ENCODE peak calls at places on chromosomes 11 and 22, in four cellular contexts. One of them, this sample, is unnamed.
A peak's percentile ranks its signal among the peaks of the same experiment; 100 is the strongest.

GRCh38 chr11:125463590-125464265 is 32.3 kb downstream of the FEZ1 start:
- DNase-seq in cardiac fibroblast: no peak
- DNase-seq in dorsolateral prefrontal cortex: no peak
- DNase-seq in IMR-90: peak; percentile 11
- DNase-seq in this sample: no peak

GRCh38 chr22:47284360-47284759 is 521.9 kb downstream of the TBC1D22A start:
- DNase-seq in IMR-90: no peak
- DNase-seq in cardiac fibroblast: no peak
- DNase-seq in dorsolateral prefrontal cortex: no peak
- DNase-seq in this sample: no peak

GRCh38 chr11:1844221-1845094 is 5.7 kb downstream of the TNNI2 start:
- DNase-seq in cardiac fibroblast: peak; percentile 78
- DNase-seq in dorsolateral prefrontal cortex: no peak
- DNase-seq in IMR-90: no peak
- DNase-seq in this sample: no peak

GRCh38 chr11:99584822-99585221 is 564.1 kb downstream of the CNTN5 start:
- DNase-seq in cardiac fibroblast: no peak
- DNase-seq in IMR-90: no peak
- DNase-seq in dorsolateral prefrontal cortex: no peak
- DNase-seq in this sample: no peak

GRCh38 chr11:13784848-13785247 is 116.4 kb downstream of the FAR1 start:
- DNase-seq in cardiac fibroblast: no peak
- DNase-seq in IMR-90: no peak
- DNase-seq in dorsolateral prefrontal cortex: no peak
- DNase-seq in this sample: no peak

GRCh38 chr11:18731949-18732821 is 6.2 kb upstream of the IGSF22 start:
- DNase-seq in IMR-90: peak; percentile 38
- DNase-seq in cardiac fibroblast: peak; percentile 55
- DNase-seq in dorsolateral prefrontal cortex: peak; percentile 81
- DNase-seq in this sample: peak; percentile 41

GRCh38 chr22:24741357-24741756 is 33.2 kb downstream of the PIWIL3 start:
- DNase-seq in cardiac fibroblast: no peak
- DNase-seq in IMR-90: no peak
- DNase-seq in dorsolateral prefrontal cortex: no peak
- DNase-seq in this sample: no peak

GRCh38 chr22:43272869-43273318 is 70.3 kb downstream of the SCUBE1 start:
- DNase-seq in dorsolateral prefrontal cortex: no peak
- DNase-seq in cardiac fibroblast: no peak
- DNase-seq in IMR-90: no peak
- DNase-seq in this sample: no peak

GRCh38 chr11:129862123-129862522 is 33.3 kb downstream of the NFRKB start:
- DNase-seq in dorsolateral prefrontal cortex: no peak
- DNase-seq in IMR-90: no peak
- DNase-seq in cardiac fibroblast: no peak
- DNase-seq in this sample: no peak

GRCh38 chr22:46971141-46971775 is 208.8 kb downstream of the TBC1D22A start:
- DNase-seq in dorsolateral prefrontal cortex: no peak
- DNase-seq in cardiac fibroblast: peak; percentile 84
- DNase-seq in IMR-90: peak; percentile 83
- DNase-seq in this sample: no peak

GRCh38 chr11:124884869-124885479 is 12.7 kb downstream of the ROBO4 start:
- DNase-seq in dorsolateral prefrontal cortex: no peak
- DNase-seq in cardiac fibroblast: no peak
- DNase-seq in IMR-90: no peak
- DNase-seq in this sample: no peak

GRCh38 chr11:60946601-60947265 is 5.2 kb downstream of the SLC15A3 start:
- DNase-seq in IMR-90: no peak
- DNase-seq in cardiac fibroblast: no peak
- DNase-seq in dorsolateral prefrontal cortex: no peak
- DNase-seq in this sample: no peak

GRCh38 chr11:103659138-103659734 is 377.2 kb upstream of the DDI1 start:
- DNase-seq in cardiac fibroblast: no peak
- DNase-seq in IMR-90: no peak
- DNase-seq in dorsolateral prefrontal cortex: no peak
- DNase-seq in this sample: no peak

GRCh38 chr11:57546869-57547518 is 9.6 kb downstream of the SMTNL1 start:
- DNase-seq in dorsolateral prefrontal cortex: no peak
- DNase-seq in cardiac fibroblast: peak; percentile 27
- DNase-seq in IMR-90: peak; percentile 72
- DNase-seq in this sample: no peak

GRCh38 chr22:45329536-45329936 is 19.8 kb downstream of the FAM118A start:
- DNase-seq in IMR-90: no peak
- DNase-seq in dorsolateral prefrontal cortex: peak; percentile 77
- DNase-seq in cardiac fibroblast: no peak
- DNase-seq in this sample: no peak

GRCh38 chr11:88475991-88476418 is 138.5 kb upstream of the CTSC start:
- DNase-seq in dorsolateral prefrontal cortex: peak; percentile 45
- DNase-seq in IMR-90: peak; percentile 66
- DNase-seq in cardiac fibroblast: peak; percentile 26
- DNase-seq in this sample: no peak

GRCh38 chr11:627273-627585 is 248 bp upstream of the SCT start:
- DNase-seq in IMR-90: no peak
- DNase-seq in dorsolateral prefrontal cortex: no peak
- DNase-seq in cardiac fibroblast: no peak
- DNase-seq in this sample: no peak

GRCh38 chr11:44382118-44382517 is 72.2 kb upstream of the ALX4 start:
- DNase-seq in dorsolateral prefrontal cortex: no peak
- DNase-seq in cardiac fibroblast: no peak
- DNase-seq in IMR-90: no peak
- DNase-seq in this sample: no peak

GRCh38 chr11:11786771-11787170 is 55.0 kb upstream of the USP47 start:
- DNase-seq in IMR-90: peak; percentile 40
- DNase-seq in cardiac fibroblast: peak; percentile 43
- DNase-seq in dorsolateral prefrontal cortex: no peak
- DNase-seq in this sample: peak; percentile 12

GRCh38 chr11:78806214-78807004 is 231.7 kb upstream of the NARS2 start:
- DNase-seq in IMR-90: no peak
- DNase-seq in cardiac fibroblast: peak; percentile 49
- DNase-seq in dorsolateral prefrontal cortex: no peak
- DNase-seq in this sample: no peak

GRCh38 chr11:35752115-35752514 is 89.5 kb downstream of the TRIM44 start:
- DNase-seq in dorsolateral prefrontal cortex: no peak
- DNase-seq in IMR-90: peak; percentile 18
- DNase-seq in cardiac fibroblast: peak; percentile 12
- DNase-seq in this sample: no peak

GRCh38 chr22:22884888-22885840 is 2.5 kb upstream of the IGLL5 start:
- DNase-seq in cardiac fibroblast: no peak
- DNase-seq in IMR-90: no peak
- DNase-seq in dorsolateral prefrontal cortex: no peak
- DNase-seq in this sample: peak; percentile 65
- H3K4me3 ChIP-seq in cardiac fibroblast: no peak overlapping the region
- H3K4me3 ChIP-seq in IMR-90: no peak overlapping the region
- H3K4me3 ChIP-seq in dorsolateral prefrontal cortex: no peak overlapping the region
- H3K4me3 ChIP-seq in this sample: no peak overlapping the region

GRCh38 chr11:115348404-115348803 is 155.8 kb downstream of the CADM1 start:
- DNase-seq in dorsolateral prefrontal cortex: no peak
- DNase-seq in IMR-90: no peak
- DNase-seq in cardiac fibroblast: no peak
- DNase-seq in this sample: no peak
- H3K4me3 ChIP-seq in dorsolateral prefrontal cortex: no peak overlapping the region
- H3K4me3 ChIP-seq in IMR-90: no peak overlapping the region
- H3K4me3 ChIP-seq in cardiac fibroblast: no peak overlapping the region
- H3K4me3 ChIP-seq in this sample: no peak overlapping the region

GRCh38 chr11:33018005-33018404 is 2.3 kb downstream of the DEPDC7 start:
- DNase-seq in IMR-90: no peak
- DNase-seq in cardiac fibroblast: no peak
- DNase-seq in dorsolateral prefrontal cortex: no peak
- DNase-seq in this sample: no peak

GRCh38 chr11:33017478-33017877 is 1.8 kb downstream of the DEPDC7 start:
- DNase-seq in dorsolateral prefrontal cortex: no peak
- DNase-seq in IMR-90: no peak
- DNase-seq in cardiac fibroblast: no peak
- DNase-seq in this sample: no peak

GRCh38 chr11:33016654-33017053 is 976 bp downstream of the DEPDC7 start:
- DNase-seq in dorsolateral prefrontal cortex: no peak
- DNase-seq in IMR-90: no peak
- DNase-seq in cardiac fibroblast: no peak
- DNase-seq in this sample: no peak

GRCh38 chr11:33013706-33014105 is 2.0 kb upstream of the DEPDC7 start:
- DNase-seq in dorsolateral prefrontal cortex: no peak
- DNase-seq in IMR-90: peak; percentile 34
- DNase-seq in cardiac fibroblast: no peak
- DNase-seq in this sample: no peak

GRCh38 chr11:33015621-33016551 is at the start of gene DEPDC7:
- DNase-seq in dorsolateral prefrontal cortex: peak; percentile 91
- DNase-seq in cardiac fibroblast: peak; percentile 91
- DNase-seq in IMR-90: peak; percentile 82
- DNase-seq in this sample: no peak
- H3K4me3 ChIP-seq in dorsolateral prefrontal cortex: peak within 1 kb of the TSS; percentile 65
- H3K4me3 ChIP-seq in cardiac fibroblast: peak within 1 kb of the TSS; percentile 63
- H3K4me3 ChIP-seq in IMR-90: peak within 1 kb of the TSS; percentile 66
- H3K4me3 ChIP-seq in this sample: no peak within 1 kb of the TSS

GRCh38 chr22:40240671-40241070 is 62.9 kb downstream of the TNRC6B start:
- DNase-seq in dorsolateral prefrontal cortex: no peak
- DNase-seq in IMR-90: no peak
- DNase-seq in cardiac fibroblast: no peak
- DNase-seq in this sample: no peak
- H3K4me3 ChIP-seq in dorsolateral prefrontal cortex: no peak overlapping the region
- H3K4me3 ChIP-seq in IMR-90: no peak overlapping the region
- H3K4me3 ChIP-seq in cardiac fibroblast: no peak overlapping the region
- H3K4me3 ChIP-seq in this sample: no peak overlapping the region

GRCh38 chr11:128724891-128725611 is 31.2 kb downstream of the FLI1 start:
- DNase-seq in dorsolateral prefrontal cortex: no peak
- DNase-seq in cardiac fibroblast: no peak
- DNase-seq in IMR-90: no peak
- DNase-seq in this sample: no peak
- H3K4me3 ChIP-seq in dorsolateral prefrontal cortex: no peak overlapping the region
- H3K4me3 ChIP-seq in cardiac fibroblast: no peak overlapping the region
- H3K4me3 ChIP-seq in IMR-90: no peak overlapping the region
- H3K4me3 ChIP-seq in this sample: peak overlapping the region; percentile 7

DNA sequence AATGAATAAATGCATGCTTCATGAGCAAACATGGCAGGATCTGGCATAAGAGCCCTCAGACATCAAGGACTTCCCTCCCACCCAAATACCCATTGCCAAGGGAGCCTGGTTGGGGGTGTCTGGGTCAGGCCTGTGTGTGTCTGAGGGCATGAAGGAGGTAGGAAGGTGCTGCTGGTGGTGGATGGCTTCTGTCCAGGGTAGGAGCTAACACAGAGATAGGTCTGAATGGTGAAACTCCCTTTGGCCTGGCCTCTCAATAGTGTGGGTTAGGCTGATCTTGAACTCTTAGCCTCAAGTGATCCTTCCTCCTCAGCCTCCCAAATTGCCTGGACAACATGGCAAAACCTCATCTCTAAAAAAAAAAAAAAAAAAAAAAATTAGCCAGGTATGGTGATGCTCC is 2.8 kb downstream of the AMPD3 start:
- DNase-seq in dorsolateral prefrontal cortex: no peak
- DNase-seq in cardiac fibroblast: no peak
- DNase-seq in IMR-90: no peak
- DNase-seq in this sample: no peak
- H3K4me3 ChIP-seq in dorsolateral prefrontal cortex: no peak overlapping the region
- H3K4me3 ChIP-seq in cardiac fibroblast: no peak overlapping the region
- H3K4me3 ChIP-seq in IMR-90: no peak overlapping the region
- H3K4me3 ChIP-seq in this sample: peak overlapping the region; percentile 18

DNA sequence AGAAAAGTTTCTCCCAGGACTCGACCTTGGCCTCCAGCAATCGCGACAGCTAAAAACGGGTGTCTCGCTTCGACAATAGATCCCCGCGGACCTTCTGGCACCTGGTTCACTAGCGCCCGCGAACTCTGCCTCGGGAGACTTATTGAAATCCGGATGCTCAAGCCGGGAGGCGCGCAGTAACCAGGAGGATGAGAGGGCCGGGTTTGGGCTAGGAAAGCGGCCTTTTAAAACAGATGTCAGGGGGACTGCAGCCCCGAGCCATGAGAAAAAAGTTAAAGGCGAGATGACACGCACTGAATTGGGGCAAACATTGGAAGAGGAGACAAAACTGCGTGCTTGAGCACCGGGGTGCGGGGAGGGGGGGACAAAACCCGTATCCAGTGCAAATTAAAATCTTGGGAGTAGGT is 637 bp upstream of the ZBTB16 start:
- DNase-seq in IMR-90: no peak
- DNase-seq in cardiac fibroblast: no peak
- DNase-seq in dorsolateral prefrontal cortex: no peak
- DNase-seq in this sample: no peak
- H3K4me3 ChIP-seq in IMR-90: no peak overlapping the region
- H3K4me3 ChIP-seq in cardiac fibroblast: peak overlapping the region; percentile 52
- H3K4me3 ChIP-seq in dorsolateral prefrontal cortex: peak overlapping the region; percentile 97
- H3K4me3 ChIP-seq in this sample: peak overlapping the region; percentile 21

GRCh38 chr22:35649026-35649553 is 844 bp downstream of the APOL6 start:
- DNase-seq in dorsolateral prefrontal cortex: no peak
- DNase-seq in cardiac fibroblast: no peak
- DNase-seq in IMR-90: no peak
- DNase-seq in this sample: no peak
- H3K4me3 ChIP-seq in dorsolateral prefrontal cortex: peak overlapping the region; percentile 65
- H3K4me3 ChIP-seq in cardiac fibroblast: peak overlapping the region; percentile 63
- H3K4me3 ChIP-seq in IMR-90: peak overlapping the region; percentile 73
- H3K4me3 ChIP-seq in this sample: peak overlapping the region; percentile 75

GRCh38 chr11:45725121-45725520 is 59.7 kb upstream of the CHST1 start:
- DNase-seq in cardiac fibroblast: no peak
- DNase-seq in dorsolateral prefrontal cortex: peak; percentile 42
- DNase-seq in IMR-90: no peak
- DNase-seq in this sample: no peak

GRCh38 chr11:45723421-45723820 is 58.0 kb upstream of the CHST1 start:
- DNase-seq in dorsolateral prefrontal cortex: no peak
- DNase-seq in cardiac fibroblast: no peak
- DNase-seq in IMR-90: no peak
- DNase-seq in this sample: no peak

GRCh38 chr11:45724145-45724544 is 58.7 kb upstream of the CHST1 start:
- DNase-seq in dorsolateral prefrontal cortex: no peak
- DNase-seq in IMR-90: no peak
- DNase-seq in cardiac fibroblast: no peak
- DNase-seq in this sample: no peak

GRCh38 chr11:45725776-45726606 is 60.6 kb upstream of the CHST1 start:
- DNase-seq in cardiac fibroblast: no peak
- DNase-seq in dorsolateral prefrontal cortex: no peak
- DNase-seq in IMR-90: no peak
- DNase-seq in this sample: no peak

DNA sequence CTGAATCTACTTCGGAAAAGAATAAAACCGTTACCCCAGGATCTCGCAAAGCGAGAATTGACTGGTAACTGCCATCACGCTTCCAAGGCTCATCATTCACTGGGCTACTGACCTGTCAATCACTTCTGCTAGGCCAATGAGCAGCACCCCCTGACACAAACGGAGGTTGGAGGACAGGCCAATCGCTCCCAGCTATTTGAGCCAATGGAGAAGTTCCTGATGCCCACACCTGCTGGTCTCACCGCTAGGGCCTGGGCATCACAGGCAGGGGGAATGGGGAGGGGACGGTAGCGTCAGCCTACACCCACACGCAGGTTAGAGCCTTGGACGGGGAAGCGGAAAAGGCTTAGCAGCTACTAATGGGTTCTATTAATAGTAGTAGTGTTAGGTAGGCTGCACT is 56.7 kb upstream of the CHST1 start:
- DNase-seq in cardiac fibroblast: no peak
- DNase-seq in dorsolateral prefrontal cortex: no peak
- DNase-seq in IMR-90: no peak
- DNase-seq in this sample: no peak
- H3K4me3 ChIP-seq in cardiac fibroblast: no peak overlapping the region
- H3K4me3 ChIP-seq in dorsolateral prefrontal cortex: no peak overlapping the region
- H3K4me3 ChIP-seq in IMR-90: no peak overlapping the region
- H3K4me3 ChIP-seq in this sample: no peak overlapping the region